ENCODE peak calls at places on chromosomes 3 and 15, in five cellular contexts. D is brain microvascular endothelial cell; P is stimulated activated CD4-positive, alpha-beta T cell treated with anti-CD3 and anti-CD28 coated beads, Interleukin-15, amount 100 ng/mL, for 1 hour; W is NCI-H1694; Y is HT1080. Z is an unnamed sample.

GRCh38 chr3:177426151-177426904 is 229.0 kb upstream of the TBL1XR1 start:
- DNase-seq in W (no peak), P (no peak), Y (no peak), D (no peak), Z (no peak)

GRCh38 chr3:150879141-150879540 is 26.1 kb downstream of the MINDY4B start:
- DNase-seq in Y (no peak), P (no peak), W (no peak), D (no peak), Z (no peak)

GRCh38 chr3:66035763-66036477 is 2.8 kb downstream of the MAGI1 start:
- DNase-seq in D (no peak), Y (no peak), W (no peak), P (no peak), Z (no peak)

GRCh38 chr3:15345608-15346137 is 13.3 kb upstream of the SH3BP5 start:
- DNase-seq in W (no peak), P (no peak), D (no peak), Y (no peak), Z (no peak)

GRCh38 chr3:78589778-78590177 is 1178.0 kb downstream of the ROBO1 start:
- DNase-seq in Y (no peak), P (no peak), W (no peak), D (no peak), Z (no peak)

GRCh38 chr15:49366496-49366895 is 56.5 kb upstream of the FGF7 start:
- DNase-seq in D (no peak), W (no peak), Y (no peak), P (no peak), Z (no peak)

GRCh38 chr3:141452045-141452444 is 34.8 kb upstream of the RASA2 start:
- DNase-seq in D (peak), P (no peak), Y (peak), W (no peak), Z (peak)

GRCh38 chr3:146903927-146904326 is 298.8 kb upstream of the PLSCR5 start:
- DNase-seq in D (no peak), P (no peak), W (no peak), Y (no peak), Z (no peak)

GRCh38 chr3:189588061-189588817 is 43.0 kb upstream of the TP63 start:
- DNase-seq in D (peak), Y (peak), W (no peak), P (no peak), Z (no peak)

GRCh38 chr3:37729119-37729518 is 132.6 kb upstream of the CTDSPL start:
- DNase-seq in D (peak), W (no peak), P (no peak), Y (peak), Z (no peak)

GRCh38 chr3:148648685-148649352 is 48.9 kb upstream of the AGTR1 start:
- DNase-seq in D (peak), P (no peak), Y (peak), W (no peak), Z (no peak)

GRCh38 chr3:190619353-190619752 is 105.5 kb downstream of the IL1RAP start:
- DNase-seq in Y (no peak), P (no peak), D (no peak), W (no peak), Z (no peak)

GRCh38 chr15:41820791-41821423 is 7.0 kb upstream of the JMJD7 start:
- DNase-seq in P (no peak), W (no peak), D (no peak), Y (no peak), Z (no peak)

GRCh38 chr3:42839616-42840015 is 30.4 kb downstream of the ACKR2 start:
- DNase-seq in D (peak), Y (peak), P (no peak), W (peak), Z (peak)

GRCh38 chr15:77528290-77528967 is 104.3 kb downstream of the LINGO1 start:
- DNase-seq in P (no peak), D (no peak), Y (no peak), W (no peak), Z (no peak)

GRCh38 chr3:179811321-179812095 is 158.7 kb downstream of the USP13 start:
- DNase-seq in P (no peak), Y (peak), D (peak), W (peak), Z (peak)

GRCh38 chr3:30894521-30895289 is at the start of gene GADL1:
- DNase-seq in P (no peak), D (peak), Y (no peak), W (no peak), Z (no peak)

GRCh38 chr3:159859424-159859823 is 129.2 kb upstream of the IL12A start:
- DNase-seq in P (no peak), D (no peak), W (no peak), Y (no peak), Z (no peak)

GRCh38 chr15:71811752-71812735 is 1.7 kb downstream of the NR2E3 start:
- DNase-seq in Y (no peak), D (no peak), P (no peak), W (no peak), Z (no peak)

GRCh38 chr3:45071075-45071474 is 45.0 kb downstream of the CLEC3B start:
- DNase-seq in D (no peak), W (no peak), Y (no peak), P (no peak), Z (no peak)

GRCh38 chr15:86634992-86635608 is 555.4 kb downstream of the AGBL1 start:
- DNase-seq in P (no peak), D (no peak), Y (no peak), W (no peak), Z (no peak)

GRCh38 chr3:76352848-76353130 is 567.4 kb upstream of the ZNF717 start:
- DNase-seq in D (no peak), Y (no peak), P (no peak), W (no peak), Z (no peak)

GRCh38 chr3:131917006-131917405 is 117.8 kb downstream of the CPNE4 start:
- DNase-seq in D (no peak), W (no peak), Y (no peak), P (no peak), Z (no peak)

GRCh38 chr15:90571063-90571541 is 41.4 kb downstream of the CRTC3 start:
- DNase-seq in Y (peak), D (peak), P (no peak), W (no peak), Z (no peak)

GRCh38 chr15:98000249-98001203 is 40.0 kb downstream of the ARRDC4 start:
- DNase-seq in W (no peak), Y (peak), D (no peak), P (no peak), Z (no peak)